ENCODE peak calls at places on chromosome 4, in nine cellular contexts. O is left lung; F is GDM1; C is mesothelial cell of epicardium; X is HuH-7; A is A549; B is CD4-positive, alpha-beta T cell; Z is frontal cortex; P is AG20443. L is an unnamed sample.

GRCh38 chr4:103137446-103137827 is 37.8 kb upstream of the BDH2 start:
- DNase-seq in A (no peak), C (no peak), P (no peak), O (no peak), F (no peak), Z (no peak), B (no peak), X (no peak), L (peak)

GRCh38 chr4:1008840-1009646 is 2.4 kb upstream of the FGFRL1 start:
- DNase-seq in A (no peak), Z (no peak), O (peak), X (no peak), B (peak), P (no peak), C (no peak), F (no peak), L (no peak)

GRCh38 chr4:122854444-122854843 is 27.8 kb downstream of the FGF2 start:
- DNase-seq in A (no peak), F (no peak), O (no peak), Z (no peak), P (peak), C (no peak), X (no peak), B (no peak), L (no peak)

GRCh38 chr4:113695328-113696169 is 66.0 kb downstream of the CAMK2D start:
- DNase-seq in X (no peak), F (no peak), Z (no peak), C (no peak), A (no peak), O (no peak), B (no peak), P (no peak), L (no peak)

GRCh38 chr4:25290490-25291067 is 22.0 kb upstream of the ZCCHC4 start:
- DNase-seq in A (no peak), O (no peak), F (no peak), P (no peak), B (no peak), Z (no peak), X (peak), C (no peak), L (no peak)

GRCh38 chr4:186348433-186348832 is 82.4 kb downstream of the F11 start:
- DNase-seq in C (no peak), F (no peak), A (no peak), O (no peak), B (no peak), X (no peak), Z (no peak), P (no peak), L (no peak)

GRCh38 chr4:19636451-19636850 is 615.3 kb upstream of the SLIT2 start:
- DNase-seq in Z (no peak), F (no peak), X (no peak), B (no peak), O (no peak), C (no peak), A (no peak), P (no peak), L (no peak)

GRCh38 chr4:135418353-135418752 is 1216.8 kb upstream of the PABPC4L start:
- DNase-seq in C (no peak), X (peak), P (no peak), Z (no peak), A (peak), O (no peak), F (no peak), B (no peak), L (peak)

GRCh38 chr4:110816367-110816766 is 193.5 kb upstream of the PITX2 start:
- DNase-seq in A (no peak), X (no peak), F (no peak), B (no peak), C (no peak), O (no peak), P (no peak), Z (no peak), L (no peak)

GRCh38 chr4:173504181-173504503 is 25.9 kb downstream of the HAND2 start:
- DNase-seq in F (no peak), Z (no peak), O (no peak), X (no peak), C (no peak), P (no peak), B (no peak), A (no peak), L (no peak)

GRCh38 chr4:129532573-129532972 is 436.6 kb downstream of the C4orf33 start:
- DNase-seq in P (no peak), C (no peak), O (no peak), F (no peak), A (no peak), X (no peak), Z (no peak), B (no peak), L (no peak)

GRCh38 chr4:140098481-140099132 is 55.4 kb downstream of the MAML3 start:
- DNase-seq in Z (peak), C (no peak), A (peak), F (no peak), P (peak), O (no peak), B (no peak), X (no peak), L (peak)

GRCh38 chr4:175927121-175927520 is 115.1 kb upstream of the GPM6A start:
- DNase-seq in F (no peak), B (no peak), X (no peak), Z (no peak), P (no peak), A (no peak), O (no peak), C (no peak), L (peak)

GRCh38 chr4:58163172-58163571 is 1053.0 kb upstream of the IGFBP7 start:
- DNase-seq in O (no peak), X (no peak), B (no peak), A (no peak), F (no peak), Z (no peak), C (no peak), P (no peak), L (peak)

GRCh38 chr4:185849543-185850185 is 37.7 kb upstream of the SORBS2 start:
- DNase-seq in Z (no peak), A (no peak), P (peak), O (no peak), F (no peak), C (no peak), B (no peak), X (no peak), L (no peak)

GRCh38 chr4:142373610-142374009 is 472.5 kb downstream of the INPP4B start:
- DNase-seq in Z (no peak), P (no peak), B (no peak), F (no peak), O (no peak), A (no peak), X (no peak), C (no peak), L (no peak)

GRCh38 chr4:10106421-10107039 is 10.1 kb downstream of the WDR1 start:
- DNase-seq in O (peak), Z (peak), F (no peak), C (no peak), A (peak), P (peak), X (no peak), B (peak), L (peak)

GRCh38 chr4:26022346-26022891 is 108.4 kb downstream of the SMIM20 start:
- DNase-seq in A (peak), F (no peak), P (peak), O (peak), X (peak), C (no peak), Z (no peak), B (no peak), L (peak)

GRCh38 chr4:42871685-42872271 is 20.7 kb upstream of the GRXCR1 start:
- DNase-seq in F (no peak), B (no peak), C (no peak), O (no peak), Z (no peak), P (no peak), A (no peak), X (no peak), L (no peak)

GRCh38 chr4:156595041-156595440 is 376.6 kb downstream of the PDGFC start:
- DNase-seq in P (no peak), F (no peak), A (no peak), O (no peak), B (no peak), X (no peak), Z (no peak), C (no peak), L (peak)

GRCh38 chr4:33255507-33255906 is 2535.3 kb downstream of the PCDH7 start:
- DNase-seq in F (no peak), P (no peak), C (no peak), X (no peak), A (no peak), Z (no peak), B (no peak), O (no peak), L (no peak)

GRCh38 chr4:14592950-14593349 is 409.3 kb upstream of the CPEB2 start:
- DNase-seq in F (no peak), C (no peak), P (no peak), Z (no peak), X (no peak), A (no peak), O (no peak), B (no peak), L (no peak)

GRCh38 chr4:166996216-166996615 is 238.1 kb downstream of the SPOCK3 start:
- DNase-seq in A (no peak), B (no peak), Z (peak), O (no peak), C (no peak), F (no peak), X (no peak), P (no peak), L (no peak)

GRCh38 chr4:121256346-121256745 is 92.2 kb upstream of the TNIP3 start:
- DNase-seq in C (no peak), P (peak), Z (peak), A (no peak), X (no peak), F (no peak), O (no peak), B (peak), L (peak)

GRCh38 chr4:119683518-119683917 is 54.9 kb upstream of the PDE5A start:
- DNase-seq in P (peak), X (peak), F (no peak), O (no peak), Z (no peak), A (peak), C (no peak), B (no peak), L (no peak)

L was measured in foreskin keratinocyte.